ENCODE peak calls at places on chromosomes 13 and 19, in four cellular contexts. One of them, this sample, is unnamed.

GRCh38 chr13:110616103-110617101 is 1.1 kb downstream of the NAXD start:
- DNase-seq in K562: peak
- DNase-seq in WTC11: peak
- DNase-seq in A549: peak
- DNase-seq in this sample: peak

GRCh38 chr13:71873418-71874276 is 6.6 kb upstream of the DACH1 start:
- DNase-seq in K562: no peak
- DNase-seq in WTC11: no peak
- DNase-seq in A549: no peak
- DNase-seq in this sample: no peak

GRCh38 chr19:53877361-53877766 is 4.6 kb upstream of the PRKCG start:
- DNase-seq in K562: no peak
- DNase-seq in WTC11: no peak
- DNase-seq in A549: peak
- DNase-seq in this sample: no peak

GRCh38 chr19:55216461-55217198 is 7.3 kb upstream of the PTPRH start:
- DNase-seq in K562: peak
- DNase-seq in WTC11: peak
- DNase-seq in A549: peak
- DNase-seq in this sample: peak

GRCh38 chr19:8512115-8512967 is 1.6 kb downstream of the ZNF414 start:
- DNase-seq in K562: peak
- DNase-seq in WTC11: peak
- DNase-seq in A549: peak
- DNase-seq in this sample: peak

GRCh38 chr13:88857256-88857655 is 1186.1 kb downstream of the SLITRK5 start:
- DNase-seq in K562: no peak
- DNase-seq in WTC11: no peak
- DNase-seq in A549: no peak
- DNase-seq in this sample: no peak

GRCh38 chr13:50016421-50016820 is 1.2 kb downstream of the KCNRG start:
- DNase-seq in K562: no peak
- DNase-seq in WTC11: no peak
- DNase-seq in A549: no peak
- DNase-seq in this sample: no peak

GRCh38 chr13:50577806-50578205 is 265.7 kb downstream of the DLEU7 start:
- DNase-seq in K562: no peak
- DNase-seq in WTC11: no peak
- DNase-seq in A549: no peak
- DNase-seq in this sample: no peak

GRCh38 chr19:15323496-15324235 is 8.7 kb downstream of the BRD4 start:
- DNase-seq in K562: peak
- DNase-seq in WTC11: no peak
- DNase-seq in A549: no peak
- DNase-seq in this sample: peak

GRCh38 chr13:41952749-41953148 is 8.2 kb downstream of the VWA8 start:
- DNase-seq in K562: no peak
- DNase-seq in WTC11: no peak
- DNase-seq in A549: no peak
- DNase-seq in this sample: no peak

GRCh38 chr13:75762066-75762937 is 126.2 kb downstream of the LMO7 start:
- DNase-seq in K562: no peak
- DNase-seq in WTC11: no peak
- DNase-seq in A549: peak
- DNase-seq in this sample: peak
- TF ChIP-seq NR3C1 in K562: no peak
- TF ChIP-seq NR3C1 in WTC11: no peak
- TF ChIP-seq NR3C1 in A549: no peak
- TF ChIP-seq NR3C1 in this sample: no peak

GRCh38 chr19:7326105-7326877 is 22.4 kb upstream of the ARHGEF18 start:
- DNase-seq in K562: peak
- DNase-seq in WTC11: peak
- DNase-seq in A549: peak
- DNase-seq in this sample: peak
- TF ChIP-seq NR3C1 in K562: no peak
- TF ChIP-seq NR3C1 in WTC11: no peak
- TF ChIP-seq NR3C1 in A549: no peak
- TF ChIP-seq NR3C1 in this sample: no peak

DNA sequence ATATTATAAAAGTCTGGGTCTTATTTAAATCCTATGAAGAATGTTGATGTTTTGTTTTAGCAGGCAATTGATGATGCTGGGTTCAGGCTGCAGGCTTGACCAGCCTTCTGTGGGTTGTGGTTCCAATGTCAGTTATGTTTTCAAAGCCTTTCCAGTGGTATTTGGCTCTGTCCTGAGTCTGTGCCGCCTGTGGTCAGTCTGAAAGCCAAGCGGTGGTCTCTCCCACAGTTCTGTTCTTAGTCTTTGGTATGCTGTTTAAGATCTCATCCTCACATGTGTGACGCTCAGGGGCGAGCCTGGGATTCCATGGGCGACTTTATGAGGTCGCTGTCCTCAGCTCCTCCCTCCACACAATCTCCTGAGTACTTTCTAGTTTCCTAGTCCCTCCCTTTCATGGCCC is 12.3 kb downstream of the SLC35E1 start:
- DNase-seq in K562: no peak
- DNase-seq in WTC11: no peak
- DNase-seq in A549: no peak
- DNase-seq in this sample: no peak
- TF ChIP-seq NR3C1 in K562: no peak
- TF ChIP-seq NR3C1 in WTC11: no peak
- TF ChIP-seq NR3C1 in A549: no peak
- TF ChIP-seq NR3C1 in this sample: no peak

DNA sequence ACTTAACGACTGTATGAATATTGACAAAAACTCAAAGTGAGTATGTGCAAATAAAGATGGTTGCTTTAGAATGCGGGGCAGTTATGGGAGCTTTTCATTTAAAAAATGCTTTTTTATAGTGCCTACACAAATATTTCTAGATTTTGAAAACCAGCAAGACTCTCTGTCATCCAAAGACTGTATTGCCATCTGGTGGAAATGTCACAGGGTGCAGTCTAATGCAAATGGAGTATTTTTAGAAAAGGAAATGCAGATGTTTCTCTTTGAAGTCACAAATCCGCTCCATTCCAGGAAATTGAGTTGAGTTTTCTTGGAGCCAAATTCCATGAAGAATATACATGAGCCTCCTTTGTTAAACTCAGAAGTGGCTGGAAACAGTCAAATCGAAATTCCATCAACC is 2.3 kb upstream of the C1QTNF9B start:
- DNase-seq in K562: no peak
- DNase-seq in WTC11: no peak
- DNase-seq in A549: peak
- DNase-seq in this sample: peak
- TF ChIP-seq NR3C1 in K562: no peak
- TF ChIP-seq NR3C1 in WTC11: no peak
- TF ChIP-seq NR3C1 in A549: no peak
- TF ChIP-seq NR3C1 in this sample: no peak

GRCh38 chr13:111855016-111855590 is 211.8 kb upstream of the SOX1 start:
- DNase-seq in K562: no peak
- DNase-seq in WTC11: no peak
- DNase-seq in A549: no peak
- DNase-seq in this sample: no peak
- TF ChIP-seq NR3C1 in K562: no peak
- TF ChIP-seq NR3C1 in WTC11: no peak
- TF ChIP-seq NR3C1 in A549: no peak
- TF ChIP-seq NR3C1 in this sample: no peak

DNA sequence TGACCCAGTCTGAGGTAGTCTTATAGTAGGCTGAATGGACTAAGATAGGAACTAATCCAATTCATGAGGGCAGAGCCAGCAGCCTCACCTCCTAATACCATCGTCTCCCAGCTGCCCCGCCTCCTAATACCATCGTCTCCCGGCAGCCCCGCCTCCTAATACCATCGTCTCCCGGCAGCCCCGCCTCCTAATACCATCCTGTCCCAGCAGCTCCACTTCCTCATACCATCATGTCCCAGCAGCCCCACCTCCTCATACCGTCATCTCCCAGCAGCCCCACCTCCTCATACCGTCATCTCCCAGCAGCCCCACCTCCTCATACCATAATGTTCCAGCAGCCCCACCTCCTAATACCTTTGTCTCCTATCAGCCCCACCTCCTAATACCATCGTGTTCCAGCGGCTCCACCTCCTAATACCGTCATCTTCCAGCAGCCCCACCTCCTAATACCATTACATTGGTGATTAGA is 2.5 kb upstream of the ARGLU1 start:
- DNase-seq in K562: peak
- DNase-seq in WTC11: peak
- DNase-seq in A549: peak
- DNase-seq in this sample: no peak
- TF ChIP-seq NR3C1 in K562: no peak
- TF ChIP-seq NR3C1 in WTC11: no peak
- TF ChIP-seq NR3C1 in A549: no peak
- TF ChIP-seq NR3C1 in this sample: no peak

GRCh38 chr13:99751517-99752199 is 219.9 kb downstream of the ZIC5 start:
- DNase-seq in K562: no peak
- DNase-seq in WTC11: no peak
- DNase-seq in A549: no peak
- DNase-seq in this sample: no peak
- TF ChIP-seq NR3C1 in K562: no peak
- TF ChIP-seq NR3C1 in WTC11: no peak
- TF ChIP-seq NR3C1 in A549: no peak
- TF ChIP-seq NR3C1 in this sample: no peak

DNA sequence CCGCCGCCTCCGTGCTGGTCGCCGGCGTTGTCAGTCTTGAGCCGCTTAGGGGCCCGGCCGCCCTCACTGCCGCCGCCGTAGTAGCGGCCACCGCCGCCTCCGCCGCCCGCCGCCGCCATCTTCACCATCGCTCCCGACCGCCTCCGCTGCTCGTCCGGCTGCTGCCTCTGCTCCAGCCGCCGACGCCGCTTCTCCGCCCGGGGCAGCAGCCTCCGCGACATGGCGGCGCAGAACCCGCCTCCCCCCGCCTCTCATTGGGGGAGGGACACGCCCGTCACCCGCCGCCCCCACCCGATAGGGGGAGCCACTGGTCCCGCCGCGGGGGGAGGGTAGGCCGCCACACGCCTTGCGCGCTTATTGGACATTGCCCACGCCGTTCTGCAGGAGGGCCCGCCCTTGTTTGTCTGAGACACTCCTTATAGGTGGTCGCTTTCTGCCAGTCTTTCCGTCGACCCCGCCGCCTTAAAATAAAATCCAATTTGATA is at the start of gene HNRNPL:
- DNase-seq in K562: peak
- DNase-seq in WTC11: peak
- DNase-seq in A549: no peak
- DNase-seq in this sample: no peak
- TF ChIP-seq NR3C1 in K562: no peak
- TF ChIP-seq NR3C1 in WTC11: no peak
- TF ChIP-seq NR3C1 in A549: no peak
- TF ChIP-seq NR3C1 in this sample: no peak

GRCh38 chr19:45643024-45643926 is 4.1 kb upstream of the EML2 start:
- DNase-seq in K562: peak
- DNase-seq in WTC11: peak
- DNase-seq in A549: peak
- DNase-seq in this sample: peak

GRCh38 chr19:45643927-45644771 is 5.0 kb upstream of the EML2 start:
- DNase-seq in K562: no peak
- DNase-seq in WTC11: no peak
- DNase-seq in A549: no peak
- DNase-seq in this sample: no peak

GRCh38 chr19:45640849-45641273 is 1.7 kb upstream of the EML2 start:
- DNase-seq in K562: peak
- DNase-seq in WTC11: peak
- DNase-seq in A549: no peak
- DNase-seq in this sample: peak

GRCh38 chr19:45638930-45639729 is at the start of gene EML2:
- DNase-seq in K562: peak
- DNase-seq in WTC11: peak
- DNase-seq in A549: peak
- DNase-seq in this sample: peak

GRCh38 chr19:45641274-45642105 is 2.3 kb upstream of the EML2 start:
- DNase-seq in K562: peak
- DNase-seq in WTC11: peak
- DNase-seq in A549: peak
- DNase-seq in this sample: peak
- TF ChIP-seq NR3C1 in K562: no peak
- TF ChIP-seq NR3C1 in WTC11: no peak
- TF ChIP-seq NR3C1 in A549: no peak
- TF ChIP-seq NR3C1 in this sample: no peak

DNA sequence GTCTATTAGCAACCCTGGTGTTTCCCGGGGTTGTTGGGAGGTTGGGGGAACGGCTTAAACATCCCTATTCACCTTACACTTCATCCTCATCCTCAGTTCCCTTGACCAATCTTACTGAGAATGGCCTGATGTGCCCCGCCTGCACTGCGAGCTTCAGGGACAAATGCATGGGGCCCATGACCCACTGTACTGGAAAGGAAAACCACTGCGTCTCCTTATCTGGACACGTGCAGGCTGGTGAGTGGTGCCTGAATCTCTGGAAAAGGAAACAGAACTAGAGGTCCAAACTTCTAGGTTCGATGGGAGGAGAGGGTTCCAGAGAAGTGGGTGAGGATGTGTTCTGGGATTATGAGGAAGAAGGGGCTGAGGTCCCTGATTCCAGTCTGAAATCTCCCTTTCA is 5.9 kb downstream of the PINLYP start:
- DNase-seq in K562: no peak
- DNase-seq in WTC11: no peak
- DNase-seq in A549: no peak
- DNase-seq in this sample: no peak
- TF ChIP-seq NR3C1 in K562: no peak
- TF ChIP-seq NR3C1 in WTC11: no peak
- TF ChIP-seq NR3C1 in A549: no peak
- TF ChIP-seq NR3C1 in this sample: no peak

This sample was measured in HepG2.